ENCODE peak calls at places on chromosomes 11 and 22, in nine cellular contexts. B is natural killer cell; A is Right ventricle myocardium superior; J is SK-N-SH; W is nephron progenitor cell; Z is activated CD4-positive, alpha-beta T cell treated with anti-CD3 and anti-CD28 coated beads for 48 hours; E is OCI-M1; D is colonic mucosa; L is activated CD4-positive, CD25-positive, alpha-beta regulatory T cell. I is an unnamed sample.

GRCh38 chr22:41301085-41302015 is at the start of gene ZC3H7B:
- DNase-seq in J (peak), Z (peak), D (peak), B (peak), A (peak), E (peak), W (peak), L (peak), I (peak)

GRCh38 chr22:35590634-35591295 is 26.4 kb downstream of the MB start:
- DNase-seq in A (no peak), E (peak), L (no peak), Z (no peak), J (no peak), W (no peak), B (no peak), D (no peak), I (no peak)

GRCh38 chr22:46803031-46803880 is 40.8 kb downstream of the TBC1D22A start:
- DNase-seq in W (peak), L (peak), B (peak), E (peak), Z (peak), D (peak), J (peak), A (peak), I (peak)

GRCh38 chr11:102194257-102194656 is 84.0 kb downstream of the YAP1 start:
- DNase-seq in D (no peak), E (no peak), A (no peak), W (no peak), Z (no peak), J (no peak), L (no peak), B (no peak), I (peak)

GRCh38 chr22:29207562-29208501 is 2.1 kb downstream of the EMID1 start:
- DNase-seq in W (no peak), B (no peak), Z (no peak), L (no peak), A (no peak), E (no peak), D (no peak), J (peak), I (no peak)

GRCh38 chr22:46425011-46425410 is 89.5 kb downstream of the TRMU start:
- DNase-seq in B (no peak), E (no peak), A (no peak), J (no peak), L (no peak), D (no peak), W (no peak), Z (no peak), I (peak)

GRCh38 chr22:26806445-26807170 is 149.2 kb downstream of the MIAT start:
- DNase-seq in W (no peak), L (no peak), B (no peak), E (no peak), D (no peak), Z (no peak), J (no peak), A (no peak), I (no peak)

GRCh38 chr22:46003271-46004091 is 26.5 kb upstream of the WNT7B start:
- DNase-seq in Z (no peak), W (no peak), L (no peak), J (peak), B (no peak), A (peak), D (no peak), E (no peak), I (no peak)

GRCh38 chr22:37907036-37907954 is 1.2 kb downstream of the MICALL1 start:
- DNase-seq in Z (no peak), J (no peak), L (no peak), B (no peak), E (no peak), W (no peak), A (no peak), D (no peak), I (no peak)

GRCh38 chr22:43879901-43880742 is 11.7 kb downstream of the PNPLA5 start:
- DNase-seq in J (no peak), L (no peak), A (no peak), Z (no peak), E (no peak), B (no peak), D (no peak), W (no peak), I (no peak)

GRCh38 chr22:33247758-33248157 is 189.6 kb upstream of the SYN3 start:
- DNase-seq in W (no peak), B (no peak), J (no peak), Z (peak), L (no peak), D (no peak), A (no peak), E (no peak), I (peak)

GRCh38 chr11:117182551-117182935 is 4.0 kb downstream of the SIDT2 start:
- DNase-seq in L (no peak), J (no peak), D (no peak), Z (no peak), B (peak), A (no peak), W (no peak), E (no peak), I (no peak)

GRCh38 chr11:16117989-16118810 is 238.1 kb downstream of the SOX6 start:
- DNase-seq in Z (no peak), W (no peak), D (no peak), A (no peak), J (no peak), L (no peak), E (no peak), B (no peak), I (no peak)

GRCh38 chr22:32622004-32622761 is 147.6 kb downstream of the FBXO7 start:
- DNase-seq in Z (no peak), B (no peak), D (peak), W (peak), A (peak), L (no peak), J (no peak), E (no peak), I (peak)

GRCh38 chr11:6127881-6128280 is 20.4 kb downstream of the OR56B4 start:
- DNase-seq in A (no peak), D (no peak), E (peak), B (no peak), L (no peak), W (no peak), Z (no peak), J (no peak), I (no peak)

GRCh38 chr22:45868586-45869443 is 108.1 kb downstream of the WNT7B start:
- DNase-seq in L (no peak), D (peak), E (no peak), J (no peak), B (peak), A (no peak), W (no peak), Z (no peak), I (no peak)

GRCh38 chr11:73982990-73983763 is 534 bp upstream of the UCP2 start:
- DNase-seq in L (peak), B (peak), D (peak), W (peak), A (peak), E (peak), J (peak), Z (peak), I (peak)

GRCh38 chr11:110761994-110762393 is 49.8 kb upstream of the ARHGAP20 start:
- DNase-seq in A (no peak), E (no peak), L (no peak), W (no peak), Z (no peak), B (no peak), J (peak), D (no peak), I (peak)

GRCh38 chr22:35542972-35543516 is 2.4 kb downstream of the RASD2 start:
- DNase-seq in Z (no peak), W (no peak), J (no peak), B (no peak), L (no peak), D (no peak), E (no peak), A (no peak), I (no peak)

GRCh38 chr11:17544181-17544622 is at the start of gene USH1C:
- DNase-seq in E (peak), D (peak), L (no peak), A (no peak), Z (peak), J (peak), W (peak), B (no peak), I (no peak)

GRCh38 chr11:115415939-115416338 is 88.3 kb downstream of the CADM1 start:
- DNase-seq in L (no peak), D (no peak), Z (no peak), E (no peak), W (no peak), J (peak), B (no peak), A (no peak), I (no peak)

GRCh38 chr22:45709004-45709739 is 37.5 kb downstream of the ATXN10 start:
- DNase-seq in B (no peak), J (peak), W (no peak), Z (peak), A (no peak), D (no peak), E (no peak), L (no peak), I (peak)

GRCh38 chr11:9862981-9863380 is 199.1 kb downstream of the SWAP70 start:
- DNase-seq in W (no peak), D (no peak), Z (no peak), B (no peak), L (no peak), A (no peak), E (no peak), J (no peak), I (peak)